ENCODE peak calls at places on chromosomes 3 and 15, in five cellular contexts. J is naive thymus-derived CD4-positive, alpha-beta T cell; N is WERI-Rb-1; Z is tibial artery; G is A549. S is an unnamed sample. For H3K9me3, the result is how much of the 10 kb centered on the place peaks cover.

GRCh38 chr3:88863196-88863595 is 244.2 kb upstream of the EPHA3 start:
- DNase-seq in J (no peak), Z (no peak), G (no peak), N (no peak), S (no peak)

GRCh38 chr3:63908081-63908736 is 4.0 kb downstream of the SCAANT1 start:
- DNase-seq in Z (no peak), J (no peak), N (no peak), G (peak), S (no peak)

GRCh38 chr3:15290731-15291130 is 41.7 kb downstream of the SH3BP5 start:
- DNase-seq in J (no peak), Z (no peak), N (no peak), G (no peak), S (no peak)

GRCh38 chr15:61390138-61390537 is 161.0 kb upstream of the RORA start:
- DNase-seq in J (no peak), N (no peak), Z (no peak), G (no peak), S (no peak)

GRCh38 chr3:113147608-113148306 is 63.6 kb upstream of the BOC start:
- DNase-seq in N (no peak), G (no peak), Z (no peak), J (no peak), S (no peak)

GRCh38 chr3:119184808-119185690 is 11.7 kb downstream of the UPK1B start:
- DNase-seq in N (no peak), J (no peak), Z (no peak), G (peak), S (no peak)

GRCh38 chr3:177807150-177807875 is 610.0 kb upstream of the TBL1XR1 start:
- DNase-seq in N (no peak), Z (no peak), J (no peak), G (no peak), S (no peak)

GRCh38 chr3:113377158-113377557 is 64.1 kb downstream of the CFAP44 start:
- DNase-seq in N (no peak), J (no peak), Z (no peak), G (no peak), S (no peak)

GRCh38 chr3:113404637-113405036 is 36.7 kb downstream of the CFAP44 start:
- DNase-seq in J (no peak), Z (no peak), G (no peak), N (no peak), S (no peak)

GRCh38 chr3:55701997-55702396 is 214.9 kb upstream of the WNT5A start:
- DNase-seq in J (no peak), N (no peak), G (no peak), Z (no peak), S (no peak)

GRCh38 chr15:63044077-63044644 is 1.6 kb downstream of the TPM1 start:
- DNase-seq in G (no peak), J (no peak), N (no peak), Z (no peak), S (no peak)

GRCh38 chr3:48434591-48435222 is 4.8 kb upstream of the PLXNB1 start:
- DNase-seq in G (no peak), J (no peak), N (no peak), Z (peak), S (no peak)

GRCh38 chr15:36724901-36725300 is 145.5 kb downstream of the CDIN1 start:
- DNase-seq in Z (no peak), J (no peak), G (no peak), N (no peak), S (no peak)

GRCh38 chr3:119555309-119555735 is 4.1 kb downstream of the CD80 start:
- DNase-seq in G (no peak), Z (no peak), J (no peak), N (no peak), S (no peak)

GRCh38 chr3:106004137-106004600 is 135.4 kb upstream of the CBLB start:
- DNase-seq in N (no peak), J (no peak), G (no peak), Z (no peak), S (no peak)

GRCh38 chr3:106085998-106086397 is 217.2 kb upstream of the CBLB start:
- DNase-seq in G (no peak), J (no peak), Z (no peak), N (no peak), S (no peak)

GRCh38 chr3:138205527-138205926 is 18.4 kb downstream of the ARMC8 start:
- DNase-seq in J (no peak), N (no peak), Z (no peak), G (no peak), S (no peak)

GRCh38 chr15:73956276-73957086 is 30.2 kb downstream of the LOXL1 start:
- DNase-seq in J (no peak), Z (peak), G (no peak), N (no peak), S (no peak)

GRCh38 chr3:58336135-58336882 is 3.6 kb downstream of the PXK start:
- DNase-seq in G (no peak), J (no peak), Z (no peak), N (no peak), S (no peak)

GRCh38 chr15:31267161-31268107 is 59.2 kb upstream of the KLF13 start:
- DNase-seq in N (no peak), G (no peak), J (no peak), Z (peak), S (peak)

GRCh38 chr3:8621872-8622271 is 22.7 kb downstream of the SSUH2 start:
- DNase-seq in N (no peak), J (no peak), G (no peak), Z (peak), S (peak)

GRCh38 chr15:67510597-67511225 is 10.2 kb upstream of the C15orf61 start:
- DNase-seq in Z (no peak), N (no peak), J (no peak), G (no peak), S (no peak)

DNA sequence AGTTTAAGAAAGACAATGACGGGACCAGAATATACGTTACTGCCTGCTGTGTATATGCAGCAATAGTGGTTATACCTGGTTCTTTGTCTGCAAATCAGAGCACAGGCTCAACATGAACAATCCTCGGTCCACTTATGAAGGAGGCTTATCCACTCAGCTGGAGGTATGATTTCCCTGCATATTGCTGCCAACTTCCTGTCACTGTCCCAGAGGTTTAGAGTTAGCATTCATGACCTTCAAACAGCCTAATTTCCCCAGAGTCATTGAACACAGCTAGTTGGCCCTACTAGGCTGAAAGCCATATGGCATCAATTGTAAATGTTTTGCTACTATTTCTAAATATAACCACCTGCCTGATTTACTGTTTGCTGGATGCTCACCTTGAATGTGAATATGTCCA is 224.9 kb upstream of the ZNF717 start:
- DNase-seq in Z (no peak), G (no peak), J (no peak), N (no peak), S (no peak)
- H3K9me3 ChIP-seq in Z (under half), G (under half), J (under half), N (under half), S (under half)

GRCh38 chr3:33030246-33030645 is 66.7 kb downstream of the GLB1 start:
- DNase-seq in G (no peak), Z (no peak), N (no peak), J (no peak), S (no peak)
- H3K27ac ChIP-seq in G (no peak), Z (no peak), N (no peak), J (no peak), S (no peak)

DNA sequence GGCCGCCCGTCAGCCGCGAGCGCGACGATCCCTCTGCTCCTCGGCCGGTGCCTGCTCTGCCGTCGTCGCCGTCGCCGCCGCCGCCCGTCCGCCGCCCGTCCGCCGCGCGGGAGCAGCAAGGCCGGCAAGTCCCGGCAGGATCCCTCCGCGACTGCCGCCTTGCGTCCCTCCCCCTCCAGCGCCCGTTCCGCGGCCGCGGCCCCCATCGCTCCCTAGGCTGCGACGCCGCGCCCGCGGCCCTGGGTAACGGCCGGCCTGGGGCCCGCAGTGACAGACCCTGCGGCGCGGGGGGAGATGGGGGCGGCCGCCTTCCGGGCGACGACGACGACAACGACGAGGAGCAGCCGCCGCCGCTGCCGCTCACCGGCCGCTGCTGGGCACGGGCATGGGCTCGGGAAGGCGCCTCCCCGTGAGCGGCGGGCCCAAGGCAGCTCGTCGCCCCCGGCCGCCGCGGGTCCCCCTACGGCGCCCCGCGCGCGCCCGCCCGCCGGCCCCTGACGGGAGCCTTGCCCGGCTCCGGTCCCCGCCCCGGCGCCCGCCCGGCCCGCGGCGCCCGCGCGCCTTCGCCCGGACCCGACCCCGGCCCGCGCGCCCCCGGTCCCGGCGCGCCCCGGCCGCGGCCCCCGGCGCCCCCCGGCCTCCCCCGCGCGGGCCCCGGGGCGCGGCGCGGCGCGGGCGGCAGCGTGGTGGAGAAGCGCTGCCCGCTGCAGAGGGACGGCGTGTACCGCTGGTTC is 177.5 kb downstream of the OR4M2 start:
- DNase-seq in J (no peak), N (no peak), G (no peak), Z (no peak), S (no peak)
- H3K9me3 ChIP-seq in J (under half), N (under half), G (under half), Z (under half), S (under half)

GRCh38 chr15:28178727-28179126 is 79.6 kb upstream of the OCA2 start:
- DNase-seq in G (no peak), Z (no peak), J (no peak), N (no peak), S (no peak)
- H3K27ac ChIP-seq in G (no peak), Z (peak), J (no peak), N (no peak), S (no peak)

S was measured in right atrium auricular region.